ENCODE peak calls at places on chromosomes 2 and 18, in five cellular contexts. U, W, T, A and G are unnamed samples.

GRCh38 chr2:108806362-108806761 is 19.8 kb downstream of the CCDC138 start:
- DNase-seq in A (no peak), T (no peak), W (no peak), U (no peak), G (no peak)

GRCh38 chr2:232473467-232473890 is 14.2 kb downstream of the ECEL1 start:
- DNase-seq in U (peak; percentile 9), T (no peak), A (no peak), W (no peak), G (no peak)

GRCh38 chr18:6616981-6617380 is 112.5 kb upstream of the ARHGAP28 start:
- DNase-seq in U (no peak), A (no peak), T (no peak), W (no peak), G (no peak)

GRCh38 chr2:37333256-37333655 is 8.6 kb upstream of the PRKD3 start:
- DNase-seq in U (no peak), W (no peak), A (no peak), T (no peak), G (no peak)

GRCh38 chr2:210663574-210663973 is 107.2 kb downstream of the CPS1 start:
- DNase-seq in A (peak; percentile 39), T (no peak), W (no peak), U (peak; percentile 47), G (no peak)

GRCh38 chr2:46521215-46521683 is 41.9 kb downstream of the TMEM247 start:
- DNase-seq in W (peak; percentile 86), U (peak; percentile 50), T (peak; percentile 85), A (no peak), G (no peak)

GRCh38 chr2:207437857-207438166 is 92.0 kb upstream of the CREB1 start:
- DNase-seq in U (peak; percentile 22), A (no peak), T (no peak), W (no peak), G (no peak)

GRCh38 chr2:214130115-214130514 is 280.7 kb upstream of the VWC2L start:
- DNase-seq in T (no peak), U (no peak), A (no peak), W (no peak), G (no peak)

GRCh38 chr18:40179647-40180175 is 1775.3 kb upstream of the PIK3C3 start:
- DNase-seq in W (no peak), T (no peak), A (peak; percentile 55), U (no peak), G (no peak)

GRCh38 chr2:41042343-41042742 is 590.5 kb upstream of the SLC8A1 start:
- DNase-seq in U (peak; percentile 87), T (no peak), W (no peak), A (no peak), G (no peak)

GRCh38 chr2:74554821-74555531 is 456 bp downstream of the DOK1 start:
- DNase-seq in T (peak; percentile 43), A (peak; percentile 79), W (peak; percentile 66), U (no peak), G (peak; percentile 62)

GRCh38 chr2:104690255-104690999 is 163.5 kb upstream of the POU3F3 start:
- DNase-seq in A (no peak), U (no peak), T (no peak), W (no peak), G (no peak)

GRCh38 chr2:85248741-85249524 is 78.9 kb downstream of the TGOLN2 start:
- DNase-seq in U (peak; percentile 96), A (peak; percentile 66), W (peak; percentile 64), T (peak; percentile 59), G (peak; percentile 96)

GRCh38 chr2:69581774-69582581 is 61.6 kb downstream of the AAK1 start:
- DNase-seq in U (peak; percentile 64), A (no peak), T (no peak), W (no peak), G (peak; percentile 67)

GRCh38 chr2:68317971-68318685 is 1.6 kb downstream of the CNRIP1 start:
- DNase-seq in U (no peak), A (peak; percentile 15), W (no peak), T (no peak), G (no peak)

GRCh38 chr2:16900405-16901025 is 234.9 kb upstream of the CYRIA start:
- DNase-seq in T (no peak), A (peak; percentile 71), W (no peak), U (peak; percentile 65), G (peak; percentile 30)

GRCh38 chr2:133884739-133885381 is 316.6 kb upstream of the NCKAP5 start:
- DNase-seq in W (no peak), U (peak; percentile 18), T (no peak), A (no peak), G (no peak)

GRCh38 chr2:151258121-151258520 is 3.5 kb downstream of the RBM43 start:
- DNase-seq in A (no peak), W (no peak), T (no peak), U (peak; percentile 88), G (no peak)

GRCh38 chr18:10732990-10733389 is 207.2 kb downstream of the NAPG start:
- DNase-seq in W (no peak), T (no peak), A (no peak), U (no peak), G (no peak)

DNA sequence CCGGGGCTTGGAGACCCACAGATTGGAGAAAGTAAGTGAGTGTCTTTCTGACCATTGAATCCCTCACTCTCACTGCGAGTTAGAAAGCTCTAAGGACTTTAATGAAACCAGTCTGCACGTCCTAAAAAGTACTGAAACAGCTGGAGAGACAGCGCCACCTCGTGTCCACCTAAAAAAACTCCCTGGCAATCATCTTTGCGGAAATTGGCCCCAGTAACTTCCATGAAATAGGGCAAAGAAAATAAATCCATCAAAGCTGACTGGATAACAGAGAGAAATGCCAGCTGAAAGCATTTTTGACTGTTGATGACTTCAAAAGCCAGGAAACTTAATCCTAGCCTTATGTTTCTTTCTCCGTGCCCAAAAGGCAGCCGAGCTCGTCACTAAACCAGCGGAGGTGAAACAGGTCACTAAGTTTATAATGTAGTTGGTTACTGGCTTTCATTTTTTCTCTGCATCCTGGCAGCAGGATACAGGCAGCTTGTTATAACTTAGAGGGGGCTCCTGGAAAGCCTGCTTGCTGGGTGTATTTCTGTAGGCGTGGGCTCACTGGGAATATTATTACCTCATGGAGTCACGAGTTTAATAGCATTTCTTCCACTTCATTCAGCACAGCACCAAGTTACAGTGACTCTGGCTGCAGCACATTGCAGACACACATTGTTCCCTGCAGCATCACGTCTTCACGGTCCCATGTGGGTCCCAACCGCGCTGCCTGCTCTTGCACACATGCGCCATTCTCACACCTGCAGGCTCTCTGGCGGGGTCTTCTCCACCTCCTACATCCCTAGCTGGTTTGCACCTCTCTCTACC is 266.5 kb downstream of the HRH4 start:
- DNase-seq in A (peak; percentile 85), T (peak; percentile 50), W (peak; percentile 74), U (peak; percentile 58), G (peak; percentile 36)
- H3K27me3 ChIP-seq in A (no peaks in the 10 kb centered on the region), T (no peaks in the 10 kb centered on the region), W (no peaks in the 10 kb centered on the region), U (no peaks in the 10 kb centered on the region), G (peaks cover 3% of the 10 kb centered on the region)

GRCh38 chr2:187302619-187303018 is 145.4 kb downstream of the CALCRL start:
- DNase-seq in A (no peak), T (peak; percentile 21), U (peak; percentile 51), W (no peak), G (no peak)

GRCh38 chr2:187296869-187297268 is 151.2 kb downstream of the CALCRL start:
- DNase-seq in U (no peak), W (no peak), T (no peak), A (no peak), G (no peak)

GRCh38 chr2:187297806-187298205 is 150.2 kb downstream of the CALCRL start:
- DNase-seq in T (no peak), U (no peak), A (no peak), W (no peak), G (no peak)

GRCh38 chr2:187302146-187302545 is 145.9 kb downstream of the CALCRL start:
- DNase-seq in T (no peak), A (no peak), W (no peak), U (no peak), G (no peak)

GRCh38 chr2:187299122-187299906 is 148.7 kb downstream of the CALCRL start:
- DNase-seq in W (no peak), U (peak; percentile 34), A (no peak), T (no peak), G (no peak)
- TF ChIP-seq CTCF in W (peak; percentile 13), U (peak; percentile 51), A (peak; percentile 20), T (no peak), G (no peak)

DNA sequence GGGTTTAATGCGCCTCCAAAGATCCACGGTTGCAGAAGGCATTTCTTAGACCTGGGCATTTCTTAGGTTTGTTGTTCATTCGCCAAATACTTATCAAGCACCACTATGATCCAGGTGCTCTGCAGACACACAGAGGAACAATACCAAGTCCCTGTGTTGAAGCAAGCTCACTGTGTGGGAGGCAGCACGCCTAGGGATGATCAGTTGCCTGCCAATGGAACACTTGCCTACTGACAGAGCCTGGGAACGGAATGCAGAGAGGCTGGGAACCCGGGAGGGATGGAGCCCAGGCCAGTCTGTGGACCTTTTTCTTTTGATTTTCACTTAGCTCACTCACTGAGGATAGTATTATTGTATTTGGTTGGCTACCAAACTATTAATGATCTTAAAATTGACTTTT is 1.9 kb upstream of the GRP start:
- DNase-seq in W (no peak), T (no peak), U (no peak), A (peak; percentile 16), G (no peak)
- H3K27me3 ChIP-seq in W (peaks cover 22% of the 10 kb centered on the region), T (no peaks in the 10 kb centered on the region), U (peaks cover 29% of the 10 kb centered on the region), A (peaks cover 88% of the 10 kb centered on the region), G (peaks cover 91% of the 10 kb centered on the region)

DNA sequence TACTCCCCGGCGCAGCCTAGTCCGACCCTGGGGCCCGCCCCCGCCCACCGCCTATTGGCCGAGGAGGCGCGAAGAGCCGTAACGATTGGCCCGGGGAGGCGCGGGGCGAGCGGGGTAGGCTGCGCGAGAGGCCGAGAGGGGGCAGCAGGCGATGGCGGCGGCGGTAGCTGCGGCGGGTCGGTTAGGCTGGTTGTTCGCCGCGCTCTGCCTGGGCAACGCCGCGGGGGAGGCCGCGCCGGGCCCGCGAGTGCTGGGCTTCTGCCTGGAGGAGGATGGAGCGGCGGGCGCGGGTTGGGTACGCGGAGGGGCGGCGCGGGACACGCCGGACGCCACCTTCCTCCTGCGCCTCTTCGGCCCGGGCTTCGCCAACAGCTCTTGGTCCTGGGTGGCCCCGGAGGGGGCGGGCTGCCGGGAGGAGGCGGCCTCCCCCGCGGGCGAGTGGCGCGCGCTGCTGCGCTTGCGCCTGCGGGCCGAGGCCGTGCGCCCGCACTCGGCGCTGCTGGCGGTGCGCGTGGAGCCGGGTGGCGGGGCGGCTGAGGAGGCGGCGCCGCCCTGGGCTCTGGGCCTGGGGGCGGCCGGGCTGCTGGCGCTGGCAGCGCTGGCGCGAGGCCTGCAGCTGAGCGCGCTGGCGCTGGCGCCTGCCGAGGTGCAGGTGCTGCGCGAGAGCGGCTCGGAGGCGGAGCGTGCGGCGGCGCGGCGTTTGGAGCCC is at the start of gene CNNM3:
- DNase-seq in A (peak; percentile 98), T (peak; percentile 95), U (peak; percentile 77), W (peak; percentile 98), G (peak; percentile 99)
- TF ChIP-seq CTCF in A (peak; percentile 68), T (peak; percentile 57), U (peak; percentile 69), W (peak; percentile 64), G (peak; percentile 74)

GRCh38 chr18:12248926-12249720 is 5.0 kb upstream of the CIDEA start:
- DNase-seq in A (no peak), W (peak; percentile 22), U (no peak), T (no peak), G (no peak)
- H3K27me3 ChIP-seq in A (peaks cover 79% of the 10 kb centered on the region), W (peaks cover 9% of the 10 kb centered on the region), U (peaks cover 31% of the 10 kb centered on the region), T (no peaks in the 10 kb centered on the region), G (no peaks in the 10 kb centered on the region)